ENCODE peak calls at places on chromosomes 11 and 22, in nine cellular contexts. I, M, X, B, C, V, G, L and D are unnamed samples.

GRCh38 chr11:132142102-132142501 is 771.7 kb downstream of the NTM start:
- DNase-seq in I (no peak), M (no peak), X (peak; percentile 78), B (no peak), C (no peak), V (no peak), G (no peak), L (no peak), D (no peak)

GRCh38 chr11:75969626-75970308 is 154.8 kb downstream of the UVRAG start:
- DNase-seq in I (no peak), M (no peak), X (no peak), B (no peak), C (no peak), V (peak; percentile 64), G (no peak), L (no peak), D (no peak)

GRCh38 chr11:17532814-17533213 is 11.4 kb downstream of the USH1C start:
- DNase-seq in I (no peak), M (no peak), X (no peak), B (no peak), C (no peak), V (no peak), G (no peak), L (no peak), D (no peak)

GRCh38 chr11:36398261-36398953 is 102.3 kb downstream of the PRR5L start:
- DNase-seq in I (no peak), M (no peak), X (no peak), B (no peak), C (no peak), V (no peak), G (no peak), L (no peak), D (no peak)

GRCh38 chr22:49457146-49457545 is 370.5 kb downstream of the BRD1 start:
- DNase-seq in I (no peak), M (no peak), X (no peak), B (no peak), C (no peak), V (no peak), G (no peak), L (no peak), D (no peak)

GRCh38 chr22:45460288-45461109 is 42.2 kb upstream of the FBLN1 start:
- DNase-seq in I (no peak), M (no peak), X (no peak), B (no peak), C (no peak), V (peak; percentile 70), G (no peak), L (no peak), D (no peak)

GRCh38 chr22:19687561-19688300 is 26.6 kb upstream of the SEPTIN5 start:
- DNase-seq in I (no peak), M (no peak), X (peak; percentile 13), B (no peak), C (no peak), V (no peak), G (no peak), L (no peak), D (no peak)

GRCh38 chr11:76592025-76592914 is 78.3 kb downstream of the LRRC32 start:
- DNase-seq in I (no peak), M (no peak), X (peak; percentile 98), B (peak; percentile 6), C (no peak), V (no peak), G (no peak), L (no peak), D (no peak)

GRCh38 chr11:62444271-62444833 is 25.5 kb downstream of the SCGB1A1 start:
- DNase-seq in I (peak; percentile 39), M (no peak), X (peak; percentile 92), B (peak; percentile 14), C (no peak), V (peak; percentile 97), G (peak; percentile 56), L (no peak), D (peak; percentile 61)

GRCh38 chr11:32447252-32447651 is 11.9 kb upstream of the WT1 start:
- DNase-seq in I (no peak), M (no peak), X (no peak), B (no peak), C (no peak), V (no peak), G (no peak), L (no peak), D (no peak)

GRCh38 chr11:128872594-128872993 is 5.5 kb upstream of the KCNJ1 start:
- DNase-seq in I (no peak), M (no peak), X (no peak), B (no peak), C (no peak), V (no peak), G (no peak), L (no peak), D (no peak)

GRCh38 chr11:20467458-20468185 is 80.1 kb downstream of the PRMT3 start:
- DNase-seq in I (no peak), M (no peak), X (no peak), B (no peak), C (no peak), V (no peak), G (no peak), L (no peak), D (no peak)

GRCh38 chr11:68810164-68810563 is 31.6 kb downstream of the CPT1A start:
- DNase-seq in I (no peak), M (no peak), X (no peak), B (no peak), C (no peak), V (no peak), G (no peak), L (no peak), D (no peak)

GRCh38 chr11:11491589-11491988 is 130.2 kb downstream of the GALNT18 start:
- DNase-seq in I (no peak), M (no peak), X (no peak), B (no peak), C (no peak), V (no peak), G (no peak), L (no peak), D (no peak)

GRCh38 chr11:117144477-117145392 is 648 bp downstream of the PAFAH1B2 start:
- DNase-seq in I (peak; percentile 31), M (peak; percentile 18), X (peak; percentile 64), B (no peak), C (no peak), V (peak; percentile 64), G (no peak), L (peak; percentile 19), D (peak; percentile 72)

GRCh38 chr22:31857247-31857646 is 87.1 kb upstream of the YWHAH start:
- DNase-seq in I (no peak), M (no peak), X (peak; percentile 85), B (peak; percentile 64), C (no peak), V (no peak), G (peak; percentile 52), L (no peak), D (no peak)

GRCh38 chr11:1260023-1260501 is 37.2 kb downstream of the MUC5B start:
- DNase-seq in I (peak; percentile 57), M (no peak), X (no peak), B (no peak), C (no peak), V (peak; percentile 43), G (no peak), L (no peak), D (no peak)

GRCh38 chr11:62856333-62856910 is 17.0 kb upstream of the WDR74 start:
- DNase-seq in I (no peak), M (no peak), X (peak; percentile 31), B (no peak), C (peak; percentile 5), V (no peak), G (no peak), L (no peak), D (no peak)

GRCh38 chr11:104926771-104927470 is 28.7 kb upstream of the CASP12 start:
- DNase-seq in I (no peak), M (no peak), X (no peak), B (no peak), C (no peak), V (no peak), G (no peak), L (no peak), D (no peak)

GRCh38 chr22:44620129-44620840 is 81.7 kb upstream of the PRR5 start:
- DNase-seq in I (peak; percentile 81), M (peak; percentile 82), X (peak; percentile 89), B (peak; percentile 90), C (peak; percentile 58), V (peak; percentile 66), G (no peak), L (peak; percentile 87), D (peak; percentile 69)

GRCh38 chr11:114174712-114175495 is 115.4 kb downstream of the ZBTB16 start:
- DNase-seq in I (no peak), M (no peak), X (no peak), B (no peak), C (no peak), V (no peak), G (no peak), L (no peak), D (no peak)

GRCh38 chr11:120385110-120385509 is 48.9 kb downstream of the ARHGEF12 start:
- DNase-seq in I (no peak), M (no peak), X (no peak), B (no peak), C (no peak), V (no peak), G (no peak), L (no peak), D (no peak)

GRCh38 chr11:11973361-11973800 is 35.0 kb downstream of the DKK3 start:
- DNase-seq in I (no peak), M (no peak), X (no peak), B (no peak), C (no peak), V (peak; percentile 91), G (no peak), L (no peak), D (peak; percentile 2)

GRCh38 chr11:46120711-46121327 is 435 bp downstream of the PHF21A start:
- DNase-seq in I (peak; percentile 56), M (peak; percentile 3), X (peak; percentile 74), B (peak; percentile 70), C (no peak), V (peak; percentile 46), G (no peak), L (no peak), D (no peak)

GRCh38 chr11:35389112-35389511 is 30.2 kb downstream of the SLC1A2 start:
- DNase-seq in I (no peak), M (no peak), X (no peak), B (no peak), C (no peak), V (no peak), G (no peak), L (no peak), D (no peak)

GRCh38 chr11:1559103-1559951 is 12.7 kb downstream of the DUSP8 start:
- DNase-seq in I (peak; percentile 23), M (no peak), X (no peak), B (no peak), C (no peak), V (peak; percentile 91), G (no peak), L (no peak), D (peak; percentile 38)

GRCh38 chr11:120675171-120675570 is 163.6 kb downstream of the GRIK4 start:
- DNase-seq in I (no peak), M (no peak), X (no peak), B (no peak), C (no peak), V (no peak), G (no peak), L (no peak), D (no peak)